ENCODE peak calls at places on chromosomes 6 and 20, in six cellular contexts. One of them, this sample, is unnamed. For H3K27me3, the result is how much of the 10 kb centered on the place peaks cover.

GRCh38 chr6:99521557-99522286 is 6.5 kb upstream of the USP45 start:
- DNase-seq in SK-N-SH: no peak
- DNase-seq in breast epithelium: no peak
- DNase-seq in transverse colon: peak
- DNase-seq in spleen: no peak
- DNase-seq in GM23338: peak
- DNase-seq in this sample: no peak

GRCh38 chr20:38075161-38075998 is 41.8 kb downstream of the RPRD1B start:
- DNase-seq in breast epithelium: no peak
- DNase-seq in spleen: no peak
- DNase-seq in GM23338: no peak
- DNase-seq in transverse colon: no peak
- DNase-seq in SK-N-SH: no peak
- DNase-seq in this sample: no peak

GRCh38 chr6:135990855-135991464 is 139.5 kb downstream of the PDE7B start:
- DNase-seq in spleen: no peak
- DNase-seq in breast epithelium: no peak
- DNase-seq in transverse colon: no peak
- DNase-seq in SK-N-SH: no peak
- DNase-seq in GM23338: no peak
- DNase-seq in this sample: no peak

GRCh38 chr20:61573415-61574305 is 321.6 kb downstream of the CDH4 start:
- DNase-seq in spleen: peak
- DNase-seq in breast epithelium: no peak
- DNase-seq in GM23338: no peak
- DNase-seq in transverse colon: no peak
- DNase-seq in SK-N-SH: peak
- DNase-seq in this sample: no peak

GRCh38 chr6:109342564-109342963 is 39.7 kb downstream of the CD164 start:
- DNase-seq in spleen: no peak
- DNase-seq in GM23338: no peak
- DNase-seq in transverse colon: no peak
- DNase-seq in breast epithelium: no peak
- DNase-seq in SK-N-SH: no peak
- DNase-seq in this sample: no peak

GRCh38 chr6:91926827-91927226 is 1340.0 kb upstream of the MAP3K7 start:
- DNase-seq in transverse colon: no peak
- DNase-seq in GM23338: no peak
- DNase-seq in spleen: no peak
- DNase-seq in breast epithelium: no peak
- DNase-seq in SK-N-SH: no peak
- DNase-seq in this sample: no peak

GRCh38 chr6:156999762-157000161 is 222.6 kb downstream of the ARID1B start:
- DNase-seq in spleen: no peak
- DNase-seq in transverse colon: no peak
- DNase-seq in GM23338: no peak
- DNase-seq in breast epithelium: no peak
- DNase-seq in SK-N-SH: no peak
- DNase-seq in this sample: no peak

GRCh38 chr20:58891686-58892125 is 39.2 kb downstream of the GNAS start:
- DNase-seq in breast epithelium: no peak
- DNase-seq in spleen: no peak
- DNase-seq in transverse colon: peak
- DNase-seq in GM23338: peak
- DNase-seq in SK-N-SH: peak
- DNase-seq in this sample: no peak

GRCh38 chr6:10420546-10421507 is 6.0 kb upstream of the TFAP2A start:
- DNase-seq in GM23338: peak
- DNase-seq in spleen: no peak
- DNase-seq in transverse colon: no peak
- DNase-seq in breast epithelium: no peak
- DNase-seq in SK-N-SH: no peak
- DNase-seq in this sample: no peak

GRCh38 chr20:64277571-64278318 is 22.2 kb downstream of the PCMTD2 start:
- DNase-seq in SK-N-SH: no peak
- DNase-seq in transverse colon: no peak
- DNase-seq in GM23338: no peak
- DNase-seq in spleen: no peak
- DNase-seq in breast epithelium: no peak
- DNase-seq in this sample: no peak

GRCh38 chr6:163356324-163356723 is 58.2 kb upstream of the QKI start:
- DNase-seq in transverse colon: no peak
- DNase-seq in GM23338: peak
- DNase-seq in spleen: no peak
- DNase-seq in SK-N-SH: peak
- DNase-seq in breast epithelium: no peak
- DNase-seq in this sample: no peak

GRCh38 chr6:91539451-91539850 is 952.6 kb upstream of the MAP3K7 start:
- DNase-seq in spleen: no peak
- DNase-seq in breast epithelium: no peak
- DNase-seq in GM23338: no peak
- DNase-seq in SK-N-SH: no peak
- DNase-seq in transverse colon: no peak
- DNase-seq in this sample: no peak

GRCh38 chr6:154276810-154277577 is 79.6 kb downstream of the IPCEF1 start:
- DNase-seq in SK-N-SH: peak
- DNase-seq in transverse colon: no peak
- DNase-seq in spleen: no peak
- DNase-seq in breast epithelium: no peak
- DNase-seq in GM23338: peak
- DNase-seq in this sample: no peak

GRCh38 chr6:38799529-38800184 is 84.5 kb downstream of the DNAH8 start:
- DNase-seq in breast epithelium: no peak
- DNase-seq in SK-N-SH: no peak
- DNase-seq in transverse colon: no peak
- DNase-seq in spleen: no peak
- DNase-seq in GM23338: no peak
- DNase-seq in this sample: no peak

GRCh38 chr20:62501801-62502495 is 26.2 kb upstream of the GATA5 start:
- DNase-seq in SK-N-SH: no peak
- DNase-seq in breast epithelium: no peak
- DNase-seq in spleen: no peak
- DNase-seq in GM23338: no peak
- DNase-seq in transverse colon: no peak
- DNase-seq in this sample: no peak

GRCh38 chr6:131844243-131844841 is 36.5 kb downstream of the ENPP1 start:
- DNase-seq in GM23338: no peak
- DNase-seq in breast epithelium: no peak
- DNase-seq in transverse colon: no peak
- DNase-seq in spleen: no peak
- DNase-seq in SK-N-SH: no peak
- DNase-seq in this sample: no peak

GRCh38 chr6:134454794-134455193 is 136.9 kb upstream of the SGK1 start:
- DNase-seq in transverse colon: no peak
- DNase-seq in breast epithelium: no peak
- DNase-seq in spleen: no peak
- DNase-seq in GM23338: no peak
- DNase-seq in SK-N-SH: no peak
- DNase-seq in this sample: no peak

GRCh38 chr6:155314773-155315515 is 660 bp upstream of the TFB1M start:
- DNase-seq in transverse colon: peak
- DNase-seq in spleen: no peak
- DNase-seq in SK-N-SH: peak
- DNase-seq in GM23338: no peak
- DNase-seq in breast epithelium: peak
- DNase-seq in this sample: peak

GRCh38 chr6:137970368-137970767 is 103.3 kb downstream of the TNFAIP3 start:
- DNase-seq in SK-N-SH: no peak
- DNase-seq in GM23338: no peak
- DNase-seq in spleen: no peak
- DNase-seq in transverse colon: no peak
- DNase-seq in breast epithelium: no peak
- DNase-seq in this sample: no peak

GRCh38 chr6:30572078-30572605 is 900 bp downstream of the ABCF1 start:
- DNase-seq in breast epithelium: no peak
- DNase-seq in spleen: no peak
- DNase-seq in GM23338: no peak
- DNase-seq in SK-N-SH: no peak
- DNase-seq in transverse colon: no peak
- DNase-seq in this sample: no peak

GRCh38 chr20:48329676-48330644 is 497.8 kb downstream of the PREX1 start:
- DNase-seq in spleen: no peak
- DNase-seq in SK-N-SH: peak
- DNase-seq in transverse colon: no peak
- DNase-seq in GM23338: peak
- DNase-seq in breast epithelium: no peak
- DNase-seq in this sample: no peak

GRCh38 chr6:106253194-106253593 is 72.4 kb downstream of the ATG5 start:
- DNase-seq in spleen: no peak
- DNase-seq in transverse colon: no peak
- DNase-seq in SK-N-SH: no peak
- DNase-seq in breast epithelium: no peak
- DNase-seq in GM23338: no peak
- DNase-seq in this sample: no peak

GRCh38 chr20:4626228-4626627 is 95.5 kb upstream of the PRND start:
- DNase-seq in breast epithelium: no peak
- DNase-seq in transverse colon: no peak
- DNase-seq in GM23338: no peak
- DNase-seq in SK-N-SH: no peak
- DNase-seq in spleen: no peak
- DNase-seq in this sample: no peak
- TF ChIP-seq CTCF in breast epithelium: no peak
- TF ChIP-seq CTCF in transverse colon: no peak
- TF ChIP-seq CTCF in GM23338: no peak
- TF ChIP-seq CTCF in SK-N-SH: no peak
- TF ChIP-seq CTCF in spleen: no peak
- TF ChIP-seq CTCF in this sample: no peak

DNA sequence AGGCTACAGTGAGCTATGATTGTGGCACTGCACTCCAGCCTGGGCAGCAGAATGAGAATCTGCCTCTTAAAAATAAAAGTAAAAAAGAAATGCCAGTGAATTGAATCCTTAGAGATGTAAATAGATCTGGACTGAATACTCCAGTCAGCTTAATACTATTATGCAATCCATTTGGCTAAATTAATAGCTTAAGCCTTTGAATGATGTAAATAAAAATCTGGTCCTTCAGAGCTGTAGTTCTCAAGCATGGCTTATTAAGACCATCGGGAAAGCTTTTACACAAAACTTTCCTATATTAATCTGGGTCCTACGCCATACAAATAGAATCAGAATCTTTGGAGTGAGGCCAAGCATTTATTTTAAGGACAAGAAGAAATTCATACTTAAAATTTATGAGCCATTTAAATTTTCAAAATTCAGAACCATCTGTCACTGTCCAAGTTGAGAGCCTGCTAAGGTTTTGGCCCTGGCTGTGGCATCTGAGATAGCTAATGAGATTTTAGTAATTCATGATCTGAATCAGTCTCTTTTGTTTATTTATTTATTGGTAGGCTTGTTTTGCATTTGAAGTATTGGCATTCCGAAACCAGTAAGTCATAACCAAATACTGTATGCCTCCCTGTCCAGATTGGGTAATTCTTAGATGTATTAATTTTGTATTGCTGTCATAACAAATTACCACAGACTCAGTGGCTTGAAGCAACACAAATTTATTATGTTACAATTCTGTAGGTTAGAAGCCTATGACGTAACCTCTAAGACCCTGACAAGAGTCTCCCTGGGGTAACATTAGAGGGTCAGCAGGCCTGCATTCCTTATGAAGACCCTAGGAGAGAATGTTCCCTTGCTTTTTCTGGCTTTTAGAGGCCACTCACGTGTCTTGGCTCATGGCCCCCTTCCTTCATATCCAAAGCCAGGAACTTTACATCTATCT is 228.0 kb upstream of the RAB32 start:
- DNase-seq in spleen: no peak
- DNase-seq in GM23338: no peak
- DNase-seq in transverse colon: no peak
- DNase-seq in breast epithelium: no peak
- DNase-seq in SK-N-SH: no peak
- DNase-seq in this sample: no peak
- H3K27me3 ChIP-seq in spleen: under half
- H3K27me3 ChIP-seq in GM23338: under half
- H3K27me3 ChIP-seq in transverse colon: under half
- H3K27me3 ChIP-seq in breast epithelium: under half
- H3K27me3 ChIP-seq in SK-N-SH: under half
- H3K27me3 ChIP-seq in this sample: under half

GRCh38 chr6:37680668-37681067 is 17.0 kb downstream of the MDGA1 start:
- DNase-seq in transverse colon: no peak
- DNase-seq in spleen: peak
- DNase-seq in breast epithelium: no peak
- DNase-seq in SK-N-SH: no peak
- DNase-seq in GM23338: no peak
- DNase-seq in this sample: no peak

GRCh38 chr6:37679539-37680476 is 17.9 kb downstream of the MDGA1 start:
- DNase-seq in breast epithelium: no peak
- DNase-seq in transverse colon: no peak
- DNase-seq in GM23338: no peak
- DNase-seq in spleen: no peak
- DNase-seq in SK-N-SH: no peak
- DNase-seq in this sample: no peak

GRCh38 chr6:37676071-37676470 is 21.6 kb downstream of the MDGA1 start:
- DNase-seq in SK-N-SH: no peak
- DNase-seq in transverse colon: no peak
- DNase-seq in GM23338: no peak
- DNase-seq in spleen: no peak
- DNase-seq in breast epithelium: no peak
- DNase-seq in this sample: no peak

GRCh38 chr6:37675606-37676005 is 22.1 kb downstream of the MDGA1 start:
- DNase-seq in breast epithelium: no peak
- DNase-seq in spleen: no peak
- DNase-seq in SK-N-SH: no peak
- DNase-seq in GM23338: no peak
- DNase-seq in transverse colon: no peak
- DNase-seq in this sample: no peak

DNA sequence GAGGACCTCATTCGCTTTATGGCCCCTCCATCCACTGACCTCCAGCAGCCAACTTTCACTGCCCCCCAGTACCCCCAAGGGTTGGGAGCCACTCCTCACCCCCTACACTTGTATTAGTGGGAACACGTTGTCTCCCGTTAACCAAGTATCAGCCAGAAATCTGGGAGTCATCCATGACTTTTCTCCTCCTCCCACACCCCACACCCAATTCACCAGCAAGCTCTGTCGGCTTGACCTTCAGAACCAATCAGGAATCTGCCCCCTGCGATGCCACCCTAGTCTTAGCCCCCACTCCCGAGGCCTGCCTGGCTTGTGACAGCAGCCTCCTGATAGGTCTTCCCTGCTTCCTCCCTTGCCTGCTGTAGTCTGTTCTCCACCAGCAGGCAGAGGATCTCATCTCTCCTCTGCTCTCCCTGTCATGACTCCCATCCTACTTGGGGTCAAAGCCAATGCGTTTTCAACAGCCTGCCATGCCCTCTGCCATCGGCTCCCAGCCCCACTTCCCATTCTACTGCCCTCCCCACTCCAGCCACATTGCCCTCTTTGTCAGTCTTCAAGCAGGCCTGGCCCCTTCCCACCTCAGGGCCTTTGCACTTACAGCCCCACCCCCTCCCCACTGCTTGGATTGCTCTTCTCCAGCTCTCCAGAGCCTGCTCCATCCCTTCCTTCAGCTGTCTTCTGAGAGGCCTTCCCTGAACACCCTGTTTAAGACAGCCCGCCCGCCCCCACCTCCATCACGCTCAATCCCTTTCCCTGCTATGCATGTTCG is 19.4 kb downstream of the MDGA1 start:
- DNase-seq in transverse colon: no peak
- DNase-seq in SK-N-SH: no peak
- DNase-seq in breast epithelium: no peak
- DNase-seq in spleen: no peak
- DNase-seq in GM23338: no peak
- DNase-seq in this sample: no peak
- TF ChIP-seq POLR2AphosphoS5 in transverse colon: no peak
- TF ChIP-seq POLR2AphosphoS5 in SK-N-SH: no peak
- TF ChIP-seq POLR2AphosphoS5 in breast epithelium: no peak
- TF ChIP-seq POLR2AphosphoS5 in spleen: no peak
- TF ChIP-seq POLR2AphosphoS5 in GM23338: no peak
- TF ChIP-seq POLR2AphosphoS5 in this sample: no peak

GRCh38 chr20:7113577-7114466 is 346.3 kb downstream of the BMP2 start:
- DNase-seq in spleen: no peak
- DNase-seq in breast epithelium: no peak
- DNase-seq in transverse colon: no peak
- DNase-seq in SK-N-SH: peak
- DNase-seq in GM23338: peak
- DNase-seq in this sample: no peak
- TF ChIP-seq CTCF in spleen: peak
- TF ChIP-seq CTCF in breast epithelium: no peak
- TF ChIP-seq CTCF in transverse colon: no peak
- TF ChIP-seq CTCF in SK-N-SH: peak
- TF ChIP-seq CTCF in GM23338: peak
- TF ChIP-seq CTCF in this sample: no peak